ENCODE peak calls at places on chromosomes 4 and X, in seven cellular contexts. J is D341Med, Z is lung, P is GM04504, E is DMS 273 treated with DMSO at 0.1 percent for 48 hours, D is foreskin fibroblast, N is tibial artery. W is an unnamed sample.

GRCh38 chrX:50157545-50158125 is 43.2 kb downstream of the AKAP4 start:
- DNase-seq in J (no peak), Z (no peak), P (no peak), E (no peak), D (peak), N (no peak), W (no peak)

GRCh38 chr4:173195132-173195531 is 26.5 kb downstream of the GALNT7 start:
- DNase-seq in J (no peak), Z (no peak), P (no peak), E (no peak), D (no peak), N (no peak), W (no peak)

GRCh38 chr4:15025693-15026092 is 23.4 kb downstream of the CPEB2 start:
- DNase-seq in J (no peak), Z (no peak), P (no peak), E (no peak), D (no peak), N (no peak), W (no peak)

GRCh38 chr4:128653514-128654420 is 155.7 kb upstream of the JADE1 start:
- DNase-seq in J (no peak), Z (peak), P (no peak), E (peak), D (peak), N (no peak), W (peak)

GRCh38 chrX:111181883-111182400 is 86.0 kb downstream of the PAK3 start:
- DNase-seq in J (peak), Z (no peak), P (no peak), E (peak), D (no peak), N (no peak), W (no peak)

GRCh38 chrX:103537871-103538387 is 18.6 kb upstream of the RAB40A start:
- DNase-seq in J (no peak), Z (no peak), P (no peak), E (no peak), D (no peak), N (no peak), W (no peak)

GRCh38 chrX:56978172-56978571 is 17.2 kb downstream of the SPIN3 start:
- DNase-seq in J (peak), Z (peak), P (peak), E (peak), D (peak), N (no peak), W (peak)

GRCh38 chrX:70444326-70445196 is at the start of gene DLG3:
- DNase-seq in J (peak), Z (no peak), P (no peak), E (no peak), D (peak), N (no peak), W (peak)

GRCh38 chrX:10617964-10618342 is 2.4 kb downstream of the MID1 start:
- DNase-seq in J (no peak), Z (peak), P (no peak), E (no peak), D (peak), N (no peak), W (no peak)

GRCh38 chr4:180827610-180828009 is 1415.6 kb upstream of the TENM3 start:
- DNase-seq in J (no peak), Z (no peak), P (no peak), E (no peak), D (peak), N (no peak), W (peak)

GRCh38 chr4:153341575-153342090 is 2.9 kb upstream of the MND1 start:
- DNase-seq in J (no peak), Z (no peak), P (no peak), E (no peak), D (peak), N (no peak), W (peak)

GRCh38 chrX:331145-331771 is 12.7 kb upstream of the GTPBP6 start:
- DNase-seq in J (no peak), Z (no peak), P (no peak), E (no peak), D (peak), N (peak), W (peak)

GRCh38 chrX:63673896-63674295 is 111.1 kb downstream of the ARHGEF9 start:
- DNase-seq in J (no peak), Z (no peak), P (no peak), E (no peak), D (no peak), N (no peak), W (no peak)

GRCh38 chr4:98113005-98113404 is 30.3 kb downstream of the STPG2 start:
- DNase-seq in J (peak), Z (no peak), P (peak), E (peak), D (peak), N (no peak), W (peak)

GRCh38 chrX:134836497-134836968 is 154.3 kb upstream of the SMIM10 start:
- DNase-seq in J (no peak), Z (no peak), P (no peak), E (no peak), D (peak), N (no peak), W (no peak)

GRCh38 chrX:132180929-132181328 is 38.3 kb downstream of the RAP2C start:
- DNase-seq in J (no peak), Z (no peak), P (no peak), E (no peak), D (no peak), N (no peak), W (no peak)

GRCh38 chr4:118849867-118850812 is 14.2 kb upstream of the SEC24D start:
- DNase-seq in J (no peak), Z (no peak), P (no peak), E (no peak), D (peak), N (no peak), W (peak)

GRCh38 chrX:126557151-126557550 is 4.5 kb upstream of the DCAF12L1 start:
- DNase-seq in J (no peak), Z (no peak), P (no peak), E (no peak), D (no peak), N (no peak), W (no peak)

GRCh38 chrX:16665089-16665488 is 15.1 kb downstream of the S100G start:
- DNase-seq in J (no peak), Z (no peak), P (peak), E (no peak), D (peak), N (no peak), W (peak)

GRCh38 chrX:106917830-106918500 is 2.2 kb upstream of the CLDN2 start:
- DNase-seq in J (no peak), Z (no peak), P (no peak), E (no peak), D (peak), N (no peak), W (peak)

GRCh38 chrX:40871385-40872082 is 136.2 kb upstream of the MED14 start:
- DNase-seq in J (no peak), Z (no peak), P (no peak), E (no peak), D (peak), N (no peak), W (peak)

GRCh38 chr4:98466868-98467599 is 191.4 kb downstream of the TSPAN5 start:
- DNase-seq in J (no peak), Z (no peak), P (no peak), E (no peak), D (peak), N (no peak), W (no peak)

GRCh38 chrX:154719132-154719675 is 31.7 kb downstream of the GAB3 start:
- DNase-seq in J (no peak), Z (no peak), P (no peak), E (no peak), D (peak), N (no peak), W (no peak)

GRCh38 chr4:138090145-138090917 is 151.8 kb downstream of the SLC7A11 start:
- DNase-seq in J (peak), Z (peak), P (peak), E (peak), D (peak), N (no peak), W (peak)

GRCh38 chrX:3244203-3244743 is 102.2 kb downstream of the MXRA5 start:
- DNase-seq in J (no peak), Z (no peak), P (peak), E (no peak), D (peak), N (no peak), W (no peak)

GRCh38 chr4:189305500-189305899 is 635.2 kb upstream of the FRG1 start:
- DNase-seq in J (no peak), Z (no peak), P (no peak), E (no peak), D (no peak), N (no peak), W (no peak)

GRCh38 chr4:83535945-83536648 is at the start of gene GPAT3:
- DNase-seq in J (peak), Z (peak), P (peak), E (no peak), D (peak), N (peak), W (peak)

GRCh38 chrX:95675794-95676193 is 1008.8 kb upstream of the DIAPH2 start:
- DNase-seq in J (no peak), Z (no peak), P (no peak), E (no peak), D (peak), N (no peak), W (no peak)

GRCh38 chr4:9924750-9925149 is 96.5 kb downstream of the SLC2A9 start:
- DNase-seq in J (peak), Z (no peak), P (peak), E (peak), D (peak), N (no peak), W (peak)

GRCh38 chr4:85717366-85717765 is 242.4 kb downstream of the ARHGAP24 start:
- DNase-seq in J (no peak), Z (no peak), P (peak), E (no peak), D (peak), N (no peak), W (no peak)

GRCh38 chr4:30443289-30443688 is 276.9 kb upstream of the PCDH7 start:
- DNase-seq in J (no peak), Z (no peak), P (no peak), E (no peak), D (no peak), N (no peak), W (no peak)

GRCh38 chr4:118948545-118949144 is 60.0 kb downstream of the SYNPO2 start:
- DNase-seq in J (no peak), Z (no peak), P (no peak), E (no peak), D (peak), N (no peak), W (no peak)

GRCh38 chrX:50973199-50973598 is 62.7 kb downstream of the BMP15 start:
- DNase-seq in J (no peak), Z (no peak), P (no peak), E (no peak), D (no peak), N (no peak), W (no peak)